ENCODE peak calls at places on chromosome 13, in eight cellular contexts. B is fibroblast of lung, L is vagina, P is HFF-Myc, F is WTC11, X is type B pancreatic cell, K is left ventricle myocardium inferior, Q is ovary. H is an unnamed sample.

GRCh38 chr13:22198001-22198400 is 527.1 kb downstream of the FGF9 start:
- DNase-seq in B (no peak), L (no peak), P (no peak), F (no peak), X (no peak), K (no peak), Q (no peak), H (no peak)

GRCh38 chr13:42990147-42990990 is 1.7 kb downstream of the EPSTI1 start:
- DNase-seq in B (peak; percentile 57), L (no peak), P (no peak), F (no peak), X (no peak), K (no peak), Q (no peak), H (no peak)

GRCh38 chr13:72864142-72865035 is 82.5 kb downstream of the PIBF1 start:
- DNase-seq in B (peak; percentile 57), L (no peak), P (peak; percentile 30), F (no peak), X (no peak), K (no peak), Q (no peak), H (no peak)

GRCh38 chr13:46071590-46072249 is 19.2 kb upstream of the ZC3H13 start:
- DNase-seq in B (no peak), L (no peak), P (no peak), F (peak; percentile 15), X (no peak), K (no peak), Q (no peak), H (no peak)

GRCh38 chr13:104875008-104875762 is 1660.3 kb downstream of the EFNB2 start:
- DNase-seq in B (no peak), L (no peak), P (no peak), F (no peak), X (no peak), K (no peak), Q (no peak), H (no peak)

GRCh38 chr13:73248711-73249580 is 190.1 kb downstream of the KLF5 start:
- DNase-seq in B (peak; percentile 45), L (no peak), P (no peak), F (no peak), X (no peak), K (no peak), Q (peak; percentile 31), H (no peak)

GRCh38 chr13:100490692-100491091 is 97.9 kb downstream of the GGACT start:
- DNase-seq in B (no peak), L (no peak), P (no peak), F (peak; percentile 63), X (no peak), K (no peak), Q (no peak), H (no peak)

GRCh38 chr13:29284726-29285125 is 310.8 kb downstream of the SLC7A1 start:
- DNase-seq in B (no peak), L (no peak), P (no peak), F (no peak), X (no peak), K (no peak), Q (no peak), H (no peak)

GRCh38 chr13:28204690-28205443 is 66.5 kb downstream of the PAN3 start:
- DNase-seq in B (no peak), L (no peak), P (no peak), F (no peak), X (no peak), K (no peak), Q (no peak), H (no peak)

GRCh38 chr13:28204043-28204442 is 65.7 kb downstream of the PAN3 start:
- DNase-seq in B (no peak), L (no peak), P (no peak), F (no peak), X (no peak), K (no peak), Q (no peak), H (no peak)

DNA sequence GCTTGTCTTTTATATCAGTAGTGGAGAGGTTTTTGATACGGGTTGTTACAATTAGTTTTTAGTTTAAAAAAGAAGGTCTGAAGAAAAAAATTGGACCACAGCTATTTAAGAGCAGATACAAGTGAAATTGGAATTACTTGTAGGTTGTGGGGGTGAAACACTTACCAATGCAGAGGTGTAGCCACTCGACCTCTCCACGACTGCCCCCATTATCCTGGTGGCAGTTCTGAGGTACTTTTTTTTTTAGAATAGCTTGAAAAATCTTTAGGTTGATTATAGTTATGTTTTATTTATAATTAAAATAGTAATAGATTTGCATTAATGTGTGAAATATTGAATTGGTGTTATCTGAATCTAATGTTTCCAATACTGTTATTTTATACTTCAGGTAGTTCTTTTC is 60.7 kb downstream of the PAN3 start:
- DNase-seq in B (no peak), L (no peak), P (no peak), F (no peak), X (no peak), K (no peak), Q (no peak), H (no peak)
- TF ChIP-seq CTCF in B (no peak), L (no peak), P (no peak), F (no peak), X (peak; percentile 64), K (no peak), Q (no peak), H (no peak)

GRCh38 chr13:89783221-89783755 is 1564.2 kb upstream of the MIR17HG start:
- DNase-seq in B (no peak), L (no peak), P (no peak), F (no peak), X (no peak), K (no peak), Q (no peak), H (no peak)

GRCh38 chr13:89784161-89784809 is 1563.2 kb upstream of the MIR17HG start:
- DNase-seq in B (no peak), L (no peak), P (no peak), F (no peak), X (no peak), K (no peak), Q (no peak), H (no peak)
- TF ChIP-seq CTCF in B (no peak), L (no peak), P (no peak), F (no peak), X (no peak), K (no peak), Q (no peak), H (no peak)

GRCh38 chr13:55234311-55234710 is 1906.4 kb upstream of the PRR20A start:
- DNase-seq in B (no peak), L (no peak), P (no peak), F (no peak), X (no peak), K (no peak), Q (no peak), H (no peak)

GRCh38 chr13:55229906-55230569 is 1910.7 kb upstream of the PRR20A start:
- DNase-seq in B (no peak), L (no peak), P (no peak), F (no peak), X (no peak), K (no peak), Q (no peak), H (no peak)

GRCh38 chr13:55230570-55230908 is 1910.2 kb upstream of the PRR20A start:
- DNase-seq in B (no peak), L (no peak), P (no peak), F (no peak), X (no peak), K (no peak), Q (no peak), H (no peak)
- TF ChIP-seq CTCF in B (no peak), L (no peak), P (no peak), F (no peak), X (no peak), K (no peak), Q (no peak), H (no peak)

GRCh38 chr13:103772576-103772975 is 706.4 kb upstream of the SLC10A2 start:
- DNase-seq in B (no peak), L (no peak), P (no peak), F (peak; percentile 15), X (no peak), K (no peak), Q (no peak), H (no peak)
- TF ChIP-seq CTCF in B (no peak), L (no peak), P (no peak), F (peak; percentile 28), X (peak; percentile 41), K (no peak), Q (no peak), H (no peak)

GRCh38 chr13:19781526-19781925 is 1.2 kb downstream of the PSPC1 start:
- DNase-seq in B (peak; percentile 6), L (no peak), P (no peak), F (no peak), X (no peak), K (no peak), Q (no peak), H (no peak)

GRCh38 chr13:19782049-19782726 is 557 bp downstream of the PSPC1 start:
- DNase-seq in B (peak; percentile 57), L (no peak), P (no peak), F (peak; percentile 39), X (peak; percentile 75), K (peak; percentile 59), Q (peak; percentile 68), H (peak; percentile 47)
- TF ChIP-seq CTCF in B (no peak), L (no peak), P (no peak), F (no peak), X (peak; percentile 20), K (no peak), Q (no peak), H (no peak)

GRCh38 chr13:113220877-113221276 is 11.5 kb downstream of the CUL4A start:
- DNase-seq in B (peak; percentile 17), L (no peak), P (no peak), F (no peak), X (no peak), K (peak; percentile 54), Q (no peak), H (no peak)
- TF ChIP-seq CTCF in B (peak; percentile 13), L (no peak), P (no peak), F (no peak), X (peak; percentile 14), K (peak; percentile 64), Q (no peak), H (no peak)

GRCh38 chr13:48875071-48875470 is 100.6 kb upstream of the FNDC3A start:
- DNase-seq in B (no peak), L (no peak), P (no peak), F (no peak), X (no peak), K (no peak), Q (no peak), H (no peak)

GRCh38 chr13:48873081-48873480 is 102.6 kb upstream of the FNDC3A start:
- DNase-seq in B (no peak), L (no peak), P (no peak), F (no peak), X (no peak), K (no peak), Q (no peak), H (no peak)

GRCh38 chr13:48874165-48874564 is 101.5 kb upstream of the FNDC3A start:
- DNase-seq in B (no peak), L (no peak), P (no peak), F (no peak), X (no peak), K (no peak), Q (no peak), H (no peak)

GRCh38 chr13:48876289-48876688 is 99.4 kb upstream of the FNDC3A start:
- DNase-seq in B (no peak), L (no peak), P (no peak), F (no peak), X (no peak), K (no peak), Q (no peak), H (no peak)

DNA sequence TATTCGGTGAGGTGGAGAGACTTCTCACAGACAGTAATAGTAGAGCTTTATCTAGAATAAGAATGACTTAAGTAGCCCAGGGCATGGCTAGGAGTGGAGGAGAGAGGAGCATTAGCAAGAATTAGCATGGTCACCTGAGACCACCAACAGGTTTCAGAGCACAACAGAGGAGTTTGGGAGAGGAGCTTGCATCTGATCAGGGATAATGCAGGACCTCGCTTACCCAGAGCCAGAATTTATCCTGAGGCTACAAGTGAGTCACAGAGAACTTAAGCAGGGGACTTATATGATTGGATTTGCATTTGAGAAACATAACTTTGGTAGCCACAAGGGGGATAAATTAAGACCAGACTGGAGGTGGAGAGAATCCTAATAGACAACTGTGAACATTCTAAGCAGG is 102.1 kb upstream of the FNDC3A start:
- DNase-seq in B (peak; percentile 28), L (no peak), P (no peak), F (peak; percentile 23), X (no peak), K (no peak), Q (no peak), H (no peak)
- TF ChIP-seq CTCF in B (no peak), L (no peak), P (no peak), F (no peak), X (no peak), K (no peak), Q (no peak), H (no peak)

H was measured in uterus.